ENCODE peak calls at places on chromosomes 1 and 21, in nine cellular contexts. One of them, this sample, is unnamed.

GRCh38 chr1:79004916-79005315 is 1.6 kb downstream of the ADGRL4 start:
- DNase-seq in COR-L47: no peak
- DNase-seq in AG09309: no peak
- DNase-seq in activated naive CD4-positive, alpha-beta T cell treated with Interleukin-2 at 50 U/mL for 16 hours: no peak
- DNase-seq in activated naive CD8-positive, alpha-beta T cell treated with anti-CD3 and anti-CD28 coated beads for 36 hours: no peak
- DNase-seq in epithelial cell of esophagus: no peak
- DNase-seq in NCI-H1092 treated with DMSO at 0.1 percent for 48 hours: no peak
- DNase-seq in NCI-H2029 treated with DMSO at 0.1 percent for 48 hours: no peak
- DNase-seq in NCI-H146: no peak
- DNase-seq in this sample: no peak

GRCh38 chr1:28412731-28413130 is 43.2 kb downstream of the PHACTR4 start:
- DNase-seq in COR-L47: no peak
- DNase-seq in activated naive CD4-positive, alpha-beta T cell treated with Interleukin-2 at 50 U/mL for 16 hours: no peak
- DNase-seq in AG09309: no peak
- DNase-seq in epithelial cell of esophagus: no peak
- DNase-seq in NCI-H1092 treated with DMSO at 0.1 percent for 48 hours: no peak
- DNase-seq in NCI-H146: no peak
- DNase-seq in NCI-H2029 treated with DMSO at 0.1 percent for 48 hours: no peak
- DNase-seq in activated naive CD8-positive, alpha-beta T cell treated with anti-CD3 and anti-CD28 coated beads for 36 hours: no peak
- DNase-seq in this sample: no peak

GRCh38 chr1:115300087-115300856 is 37.8 kb downstream of the NGF start:
- DNase-seq in NCI-H146: peak; percentile 53
- DNase-seq in epithelial cell of esophagus: peak; percentile 96
- DNase-seq in activated naive CD4-positive, alpha-beta T cell treated with Interleukin-2 at 50 U/mL for 16 hours: no peak
- DNase-seq in AG09309: no peak
- DNase-seq in NCI-H2029 treated with DMSO at 0.1 percent for 48 hours: no peak
- DNase-seq in COR-L47: no peak
- DNase-seq in activated naive CD8-positive, alpha-beta T cell treated with anti-CD3 and anti-CD28 coated beads for 36 hours: no peak
- DNase-seq in NCI-H1092 treated with DMSO at 0.1 percent for 48 hours: no peak
- DNase-seq in this sample: peak; percentile 55

GRCh38 chr1:78223417-78224215 is 177.8 kb downstream of the GIPC2 start:
- DNase-seq in NCI-H1092 treated with DMSO at 0.1 percent for 48 hours: no peak
- DNase-seq in activated naive CD8-positive, alpha-beta T cell treated with anti-CD3 and anti-CD28 coated beads for 36 hours: no peak
- DNase-seq in NCI-H146: no peak
- DNase-seq in AG09309: peak; percentile 67
- DNase-seq in activated naive CD4-positive, alpha-beta T cell treated with Interleukin-2 at 50 U/mL for 16 hours: no peak
- DNase-seq in epithelial cell of esophagus: peak; percentile 42
- DNase-seq in NCI-H2029 treated with DMSO at 0.1 percent for 48 hours: no peak
- DNase-seq in COR-L47: no peak
- DNase-seq in this sample: no peak

GRCh38 chr1:47023268-47024137 is at the start of gene CYP4X1:
- DNase-seq in NCI-H2029 treated with DMSO at 0.1 percent for 48 hours: peak; percentile 86
- DNase-seq in activated naive CD8-positive, alpha-beta T cell treated with anti-CD3 and anti-CD28 coated beads for 36 hours: no peak
- DNase-seq in COR-L47: no peak
- DNase-seq in activated naive CD4-positive, alpha-beta T cell treated with Interleukin-2 at 50 U/mL for 16 hours: no peak
- DNase-seq in NCI-H1092 treated with DMSO at 0.1 percent for 48 hours: no peak
- DNase-seq in AG09309: no peak
- DNase-seq in NCI-H146: peak; percentile 0
- DNase-seq in epithelial cell of esophagus: peak; percentile 49
- DNase-seq in this sample: peak; percentile 68

GRCh38 chr1:212430416-212430815 is 2.3 kb upstream of the NENF start:
- DNase-seq in AG09309: no peak
- DNase-seq in NCI-H2029 treated with DMSO at 0.1 percent for 48 hours: no peak
- DNase-seq in activated naive CD4-positive, alpha-beta T cell treated with Interleukin-2 at 50 U/mL for 16 hours: no peak
- DNase-seq in epithelial cell of esophagus: no peak
- DNase-seq in activated naive CD8-positive, alpha-beta T cell treated with anti-CD3 and anti-CD28 coated beads for 36 hours: no peak
- DNase-seq in COR-L47: no peak
- DNase-seq in NCI-H146: no peak
- DNase-seq in NCI-H1092 treated with DMSO at 0.1 percent for 48 hours: no peak
- DNase-seq in this sample: peak; percentile 27

GRCh38 chr1:40316595-40317393 is at the start of gene COL9A2:
- DNase-seq in COR-L47: peak; percentile 69
- DNase-seq in NCI-H1092 treated with DMSO at 0.1 percent for 48 hours: peak; percentile 82
- DNase-seq in AG09309: no peak
- DNase-seq in activated naive CD4-positive, alpha-beta T cell treated with Interleukin-2 at 50 U/mL for 16 hours: peak; percentile 66
- DNase-seq in NCI-H2029 treated with DMSO at 0.1 percent for 48 hours: peak; percentile 69
- DNase-seq in epithelial cell of esophagus: peak; percentile 18
- DNase-seq in NCI-H146: peak; percentile 50
- DNase-seq in activated naive CD8-positive, alpha-beta T cell treated with anti-CD3 and anti-CD28 coated beads for 36 hours: peak; percentile 79
- DNase-seq in this sample: peak; percentile 72

GRCh38 chr1:33374336-33375105 is 53.6 kb upstream of the A3GALT2 start:
- DNase-seq in activated naive CD4-positive, alpha-beta T cell treated with Interleukin-2 at 50 U/mL for 16 hours: no peak
- DNase-seq in NCI-H2029 treated with DMSO at 0.1 percent for 48 hours: no peak
- DNase-seq in AG09309: no peak
- DNase-seq in NCI-H146: no peak
- DNase-seq in epithelial cell of esophagus: no peak
- DNase-seq in COR-L47: no peak
- DNase-seq in activated naive CD8-positive, alpha-beta T cell treated with anti-CD3 and anti-CD28 coated beads for 36 hours: no peak
- DNase-seq in NCI-H1092 treated with DMSO at 0.1 percent for 48 hours: no peak
- DNase-seq in this sample: peak; percentile 19

GRCh38 chr1:205648212-205648910 is 16.6 kb upstream of the ELK4 start:
- DNase-seq in NCI-H146: no peak
- DNase-seq in NCI-H1092 treated with DMSO at 0.1 percent for 48 hours: peak; percentile 98
- DNase-seq in AG09309: no peak
- DNase-seq in COR-L47: no peak
- DNase-seq in activated naive CD4-positive, alpha-beta T cell treated with Interleukin-2 at 50 U/mL for 16 hours: no peak
- DNase-seq in epithelial cell of esophagus: no peak
- DNase-seq in NCI-H2029 treated with DMSO at 0.1 percent for 48 hours: peak; percentile 81
- DNase-seq in activated naive CD8-positive, alpha-beta T cell treated with anti-CD3 and anti-CD28 coated beads for 36 hours: no peak
- DNase-seq in this sample: no peak

GRCh38 chr1:241423541-241424479 is 66.8 kb upstream of the RGS7 start:
- DNase-seq in AG09309: no peak
- DNase-seq in epithelial cell of esophagus: peak; percentile 20
- DNase-seq in NCI-H1092 treated with DMSO at 0.1 percent for 48 hours: peak; percentile 80
- DNase-seq in NCI-H2029 treated with DMSO at 0.1 percent for 48 hours: no peak
- DNase-seq in NCI-H146: peak; percentile 92
- DNase-seq in COR-L47: peak; percentile 72
- DNase-seq in activated naive CD8-positive, alpha-beta T cell treated with anti-CD3 and anti-CD28 coated beads for 36 hours: peak; percentile 35
- DNase-seq in activated naive CD4-positive, alpha-beta T cell treated with Interleukin-2 at 50 U/mL for 16 hours: no peak
- DNase-seq in this sample: peak; percentile 82

GRCh38 chr21:28823464-28823863 is 169.2 kb downstream of the LTN1 start:
- DNase-seq in NCI-H146: no peak
- DNase-seq in epithelial cell of esophagus: no peak
- DNase-seq in COR-L47: no peak
- DNase-seq in NCI-H2029 treated with DMSO at 0.1 percent for 48 hours: no peak
- DNase-seq in activated naive CD4-positive, alpha-beta T cell treated with Interleukin-2 at 50 U/mL for 16 hours: no peak
- DNase-seq in activated naive CD8-positive, alpha-beta T cell treated with anti-CD3 and anti-CD28 coated beads for 36 hours: no peak
- DNase-seq in NCI-H1092 treated with DMSO at 0.1 percent for 48 hours: no peak
- DNase-seq in AG09309: no peak
- DNase-seq in this sample: no peak